ENCODE peak calls at places on chromosomes 1 and 21, in ten cellular contexts. B is WTC11, W is WERI-Rb-1, V is CD14-positive monocyte, I is neural crest cell, D is GM13977, E is AG04450, L is B cell, Q is astrocyte of the cerebellum, H is GM20000. O is an unnamed sample.

GRCh38 chr1:210475806-210476205 is 147.1 kb downstream of the HHAT start:
- DNase-seq in B (no peak), W (no peak), V (no peak), I (no peak), D (no peak), E (no peak), L (no peak), Q (no peak), H (no peak), O (no peak)

GRCh38 chr1:32881871-32882850 is 4.1 kb upstream of the HPCA start:
- DNase-seq in B (no peak), W (peak), V (no peak), I (no peak), D (no peak), E (no peak), L (no peak), Q (no peak), H (no peak), O (no peak)

GRCh38 chr1:57578099-57578498 is 154.2 kb upstream of the DAB1 start:
- DNase-seq in B (no peak), W (peak), V (no peak), I (no peak), D (no peak), E (no peak), L (no peak), Q (no peak), H (no peak), O (no peak)

GRCh38 chr21:16084776-16085364 is 355.1 kb downstream of the USP25 start:
- DNase-seq in B (no peak), W (peak), V (no peak), I (no peak), D (no peak), E (no peak), L (no peak), Q (peak), H (no peak), O (peak)

GRCh38 chr21:34936299-34936698 is 112.8 kb downstream of the RUNX1 start:
- DNase-seq in B (no peak), W (no peak), V (no peak), I (no peak), D (no peak), E (no peak), L (no peak), Q (no peak), H (no peak), O (no peak)

GRCh38 chr1:35631396-35631795 is 9.9 kb downstream of the PSMB2 start:
- DNase-seq in B (no peak), W (no peak), V (no peak), I (no peak), D (no peak), E (no peak), L (no peak), Q (no peak), H (no peak), O (no peak)

GRCh38 chr1:167429612-167430011 is 88.7 kb downstream of the CD247 start:
- DNase-seq in B (no peak), W (no peak), V (no peak), I (no peak), D (no peak), E (no peak), L (no peak), Q (no peak), H (no peak), O (no peak)

GRCh38 chr1:208787219-208787618 is 543.0 kb upstream of the PLXNA2 start:
- DNase-seq in B (no peak), W (no peak), V (no peak), I (no peak), D (no peak), E (no peak), L (no peak), Q (no peak), H (no peak), O (no peak)

GRCh38 chr1:14778882-14779594 is 180.6 kb downstream of the KAZN start:
- DNase-seq in B (peak), W (peak), V (no peak), I (peak), D (peak), E (no peak), L (peak), Q (no peak), H (peak), O (no peak)

GRCh38 chr1:247077768-247078314 is 770 bp downstream of the ZNF670 start:
- DNase-seq in B (no peak), W (no peak), V (no peak), I (no peak), D (peak), E (no peak), L (no peak), Q (no peak), H (peak), O (no peak)

GRCh38 chr1:7783178-7783711 is 846 bp upstream of the PER3 start:
- DNase-seq in B (peak), W (peak), V (peak), I (peak), D (peak), E (no peak), L (no peak), Q (no peak), H (peak), O (peak)

GRCh38 chr1:28056129-28056925 is 32.1 kb downstream of the EYA3 start:
- DNase-seq in B (no peak), W (no peak), V (peak), I (no peak), D (peak), E (no peak), L (peak), Q (no peak), H (peak), O (no peak)

GRCh38 chr1:162069334-162070093 is at the start of gene NOS1AP:
- DNase-seq in B (peak), W (peak), V (peak), I (peak), D (peak), E (no peak), L (peak), Q (no peak), H (peak), O (peak)

GRCh38 chr1:29120955-29121485 is 2.7 kb downstream of the TMEM200B start:
- DNase-seq in B (peak), W (peak), V (no peak), I (peak), D (peak), E (no peak), L (peak), Q (no peak), H (peak), O (no peak)

GRCh38 chr1:83815348-83815747 is 183.6 kb downstream of the TTLL7 start:
- DNase-seq in B (no peak), W (peak), V (no peak), I (no peak), D (no peak), E (no peak), L (no peak), Q (peak), H (no peak), O (peak)

GRCh38 chr1:88867743-88868521 is 23.4 kb downstream of the GTF2B start:
- DNase-seq in B (no peak), W (no peak), V (no peak), I (no peak), D (no peak), E (peak), L (no peak), Q (peak), H (peak), O (peak)

GRCh38 chr21:45957986-45958610 is 23.5 kb upstream of the COL6A1 start:
- DNase-seq in B (no peak), W (no peak), V (peak), I (no peak), D (no peak), E (no peak), L (no peak), Q (no peak), H (no peak), O (no peak)

GRCh38 chr1:224528900-224529299 is 87.2 kb upstream of the CNIH3 start:
- DNase-seq in B (no peak), W (no peak), V (no peak), I (no peak), D (no peak), E (peak), L (no peak), Q (no peak), H (no peak), O (peak)

GRCh38 chr1:245807306-245807705 is 652.5 kb downstream of the KIF26B start:
- DNase-seq in B (no peak), W (no peak), V (no peak), I (no peak), D (peak), E (no peak), L (peak), Q (peak), H (peak), O (no peak)

GRCh38 chr1:25569599-25570458 is 26.4 kb downstream of the LDLRAP1 start:
- DNase-seq in B (no peak), W (peak), V (no peak), I (no peak), D (no peak), E (no peak), L (no peak), Q (no peak), H (no peak), O (no peak)

GRCh38 chr21:32844653-32845443 is 73.3 kb upstream of the PAXBP1 start:
- DNase-seq in B (no peak), W (no peak), V (no peak), I (no peak), D (no peak), E (no peak), L (no peak), Q (no peak), H (no peak), O (peak)

GRCh38 chr1:25619101-25619890 is 2.7 kb downstream of the MAN1C1 start:
- DNase-seq in B (peak), W (peak), V (no peak), I (peak), D (peak), E (no peak), L (peak), Q (no peak), H (no peak), O (no peak)

GRCh38 chr1:182616130-182617074 is 12.2 kb upstream of the RGS16 start:
- DNase-seq in B (peak), W (no peak), V (no peak), I (no peak), D (peak), E (no peak), L (peak), Q (peak), H (peak), O (no peak)

GRCh38 chr1:63691672-63692425 is 82.0 kb upstream of the ROR1 start:
- DNase-seq in B (peak), W (peak), V (no peak), I (peak), D (peak), E (peak), L (peak), Q (peak), H (peak), O (peak)

GRCh38 chr1:44040418-44040817 is 9.2 kb upstream of the SLC6A9 start:
- DNase-seq in B (no peak), W (no peak), V (no peak), I (no peak), D (no peak), E (no peak), L (no peak), Q (no peak), H (no peak), O (no peak)

GRCh38 chr1:99639408-99639807 is 6.5 kb upstream of the PALMD start:
- DNase-seq in B (no peak), W (no peak), V (no peak), I (no peak), D (no peak), E (no peak), L (no peak), Q (no peak), H (no peak), O (no peak)

GRCh38 chr1:33908344-33908956 is 44.6 kb downstream of the HMGB4 start:
- DNase-seq in B (no peak), W (no peak), V (no peak), I (no peak), D (no peak), E (no peak), L (no peak), Q (no peak), H (no peak), O (no peak)

GRCh38 chr1:205744403-205744802 is 5.6 kb downstream of the NUCKS1 start:
- DNase-seq in B (no peak), W (no peak), V (no peak), I (no peak), D (no peak), E (no peak), L (no peak), Q (no peak), H (no peak), O (no peak)

GRCh38 chr21:34553199-34553952 is 41.4 kb upstream of the KCNE1 start:
- DNase-seq in B (no peak), W (no peak), V (no peak), I (no peak), D (no peak), E (no peak), L (no peak), Q (peak), H (no peak), O (peak)

GRCh38 chr1:16204634-16205332 is 7.7 kb downstream of the ARHGEF19 start:
- DNase-seq in B (peak), W (peak), V (no peak), I (no peak), D (peak), E (no peak), L (peak), Q (no peak), H (no peak), O (no peak)

DNA sequence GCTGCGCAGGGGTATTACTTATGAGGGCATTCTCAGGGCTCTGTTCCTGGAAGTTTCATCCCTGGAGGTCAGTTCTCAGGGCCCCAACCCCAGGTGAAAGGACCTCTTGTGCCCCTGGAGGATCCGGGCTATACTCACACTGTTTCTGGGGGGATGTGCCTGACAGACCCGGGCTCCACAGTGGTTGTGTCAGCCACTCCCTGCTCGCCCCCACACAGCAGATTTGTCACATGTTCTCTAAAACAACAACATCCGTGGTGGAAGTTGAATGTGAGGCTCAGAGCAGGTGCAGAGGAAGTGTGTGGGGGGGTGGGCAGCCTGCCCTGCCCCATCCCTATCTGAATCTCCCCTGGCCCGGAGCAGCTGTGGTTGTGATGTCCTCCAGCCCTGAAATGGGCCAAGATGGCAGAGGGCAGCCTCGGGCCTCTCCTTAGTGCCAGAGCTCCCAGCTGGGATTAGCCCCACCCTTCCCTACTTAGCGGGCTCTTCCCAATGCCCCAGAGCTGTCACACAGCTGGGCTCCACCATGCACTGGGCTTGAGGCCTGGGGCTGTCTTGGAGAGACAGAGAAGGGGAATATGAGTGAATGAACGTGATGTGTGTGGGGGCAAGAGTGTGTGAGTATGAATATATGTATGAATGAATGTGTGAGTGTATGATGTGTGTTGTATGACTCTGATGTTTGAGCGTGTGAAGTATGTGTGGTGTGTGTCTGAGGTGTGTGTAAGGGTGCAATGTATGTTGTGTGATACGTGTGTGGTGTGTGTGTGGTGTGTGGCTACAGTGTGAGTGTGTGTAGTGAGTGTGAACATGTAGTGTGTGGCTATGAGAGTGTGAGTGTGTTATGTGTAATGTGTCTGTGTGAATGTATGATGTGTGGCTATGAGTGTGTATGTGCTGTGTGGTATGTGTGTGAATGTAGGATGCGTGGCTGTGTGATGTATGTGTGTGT is 1.5 kb upstream of the FCMR start:
- DNase-seq in B (no peak), W (no peak), V (no peak), I (no peak), D (peak), E (no peak), L (peak), Q (no peak), H (peak), O (no peak)
- TF ChIP-seq CTCF in B (no peak), W (no peak), V (no peak), I (no peak), D (no peak), E (no peak), L (no peak), Q (no peak), H (no peak), O (no peak)

GRCh38 chr1:9128161-9128519 is 762 bp downstream of the GPR157 start:
- DNase-seq in B (no peak), W (no peak), V (no peak), I (no peak), D (no peak), E (no peak), L (no peak), Q (no peak), H (no peak), O (no peak)

GRCh38 chr1:9126511-9126910 is 2.4 kb downstream of the GPR157 start:
- DNase-seq in B (no peak), W (no peak), V (no peak), I (no peak), D (no peak), E (no peak), L (no peak), Q (no peak), H (no peak), O (no peak)

GRCh38 chr1:9127395-9128160 is 1.3 kb downstream of the GPR157 start:
- DNase-seq in B (no peak), W (no peak), V (no peak), I (no peak), D (no peak), E (no peak), L (no peak), Q (no peak), H (no peak), O (no peak)

GRCh38 chr1:9129391-9130041 is 614 bp upstream of the GPR157 start:
- DNase-seq in B (peak), W (no peak), V (peak), I (peak), D (peak), E (no peak), L (peak), Q (no peak), H (peak), O (peak)

GRCh38 chr1:9128520-9129371 is at the start of gene GPR157:
- DNase-seq in B (peak), W (no peak), V (peak), I (peak), D (peak), E (no peak), L (peak), Q (no peak), H (peak), O (peak)
- TF ChIP-seq CTCF in B (no peak), W (no peak), V (no peak), I (no peak), D (no peak), E (peak), L (no peak), Q (no peak), H (no peak), O (peak)

GRCh38 chr1:86515597-86515996 is 31.3 kb upstream of the CLCA4 start:
- DNase-seq in B (peak), W (peak), V (no peak), I (no peak), D (peak), E (no peak), L (no peak), Q (no peak), H (no peak), O (no peak)
- TF ChIP-seq CTCF in B (peak), W (peak), V (no peak), I (peak), D (peak), E (peak), L (no peak), Q (peak), H (no peak), O (peak)

GRCh38 chr1:216742625-216743024 is 19.4 kb upstream of the ESRRG start:
- DNase-seq in B (no peak), W (no peak), V (no peak), I (no peak), D (no peak), E (no peak), L (no peak), Q (no peak), H (no peak), O (no peak)
- TF ChIP-seq CTCF in B (no peak), W (peak), V (no peak), I (peak), D (peak), E (peak), L (no peak), Q (peak), H (no peak), O (peak)

DNA sequence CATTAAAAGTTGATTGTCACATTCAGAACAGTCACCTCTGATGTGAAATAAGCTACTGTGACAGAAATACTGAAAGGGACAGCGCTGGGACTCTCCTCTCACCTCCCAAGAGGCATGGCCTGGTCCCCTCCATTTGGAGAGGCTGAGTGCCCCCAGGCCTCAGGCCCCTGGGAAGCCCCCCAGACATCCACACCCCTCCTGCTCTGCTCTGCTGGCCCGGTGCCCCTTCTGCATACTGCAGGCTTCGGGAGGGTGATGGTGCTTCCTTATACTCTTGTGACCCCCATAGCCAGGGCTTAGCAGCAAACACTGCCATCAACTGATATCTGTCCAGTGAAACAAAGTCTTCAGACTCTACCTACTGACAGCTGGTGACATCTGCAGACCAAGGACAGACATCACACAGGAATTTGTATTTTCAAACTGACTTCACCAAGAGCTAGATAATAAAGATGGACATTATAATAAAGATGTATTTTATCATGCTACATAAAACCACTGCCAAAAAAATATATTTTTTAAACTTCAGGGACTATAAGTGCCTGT is 36.9 kb downstream of the C2CD2 start:
- DNase-seq in B (no peak), W (no peak), V (no peak), I (no peak), D (no peak), E (no peak), L (no peak), Q (no peak), H (no peak), O (no peak)
- TF ChIP-seq CTCF in B (no peak), W (no peak), V (no peak), I (no peak), D (no peak), E (no peak), L (no peak), Q (no peak), H (no peak), O (no peak)

GRCh38 chr1:5994713-5995621 is 2.7 kb upstream of the NPHP4 start:
- DNase-seq in B (no peak), W (no peak), V (peak), I (no peak), D (peak), E (no peak), L (peak), Q (no peak), H (peak), O (no peak)
- TF ChIP-seq CTCF in B (no peak), W (no peak), V (no peak), I (no peak), D (peak), E (no peak), L (peak), Q (peak), H (no peak), O (peak)

GRCh38 chr1:92298213-92298572 is 594 bp downstream of the GLMN start:
- DNase-seq in B (no peak), W (no peak), V (no peak), I (no peak), D (no peak), E (no peak), L (no peak), Q (no peak), H (no peak), O (no peak)
- TF ChIP-seq CTCF in B (no peak), W (no peak), V (no peak), I (peak), D (no peak), E (no peak), L (no peak), Q (no peak), H (no peak), O (no peak)

GRCh38 chr21:24050233-24050632 is 1557.0 kb downstream of the MRPL39 start:
- DNase-seq in B (no peak), W (no peak), V (no peak), I (no peak), D (no peak), E (no peak), L (peak), Q (no peak), H (no peak), O (no peak)
- TF ChIP-seq CTCF in B (no peak), W (no peak), V (no peak), I (no peak), D (no peak), E (no peak), L (no peak), Q (no peak), H (no peak), O (no peak)

DNA sequence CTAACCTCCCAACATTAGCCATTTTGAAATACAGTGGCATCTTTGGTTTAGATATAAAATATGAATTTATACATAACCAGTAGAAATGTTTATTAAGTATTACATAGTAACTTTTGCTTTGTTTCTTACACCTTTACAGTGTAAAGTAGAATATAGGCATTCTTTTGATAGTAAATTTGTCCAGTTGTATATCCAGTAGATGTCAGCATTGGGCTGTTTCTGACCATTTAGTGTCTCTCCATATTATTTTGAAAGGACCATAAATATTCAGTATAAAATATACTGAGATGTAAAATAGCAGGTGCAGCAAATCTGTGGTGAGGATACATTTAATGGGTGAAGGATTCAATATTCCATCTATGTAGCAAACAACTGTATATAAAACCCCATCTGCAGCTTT is 115.8 kb upstream of the ZRANB2 start:
- DNase-seq in B (no peak), W (no peak), V (no peak), I (no peak), D (no peak), E (peak), L (no peak), Q (peak), H (no peak), O (peak)
- TF ChIP-seq CTCF in B (no peak), W (peak), V (no peak), I (peak), D (no peak), E (peak), L (no peak), Q (peak), H (no peak), O (peak)

O was measured in HFFc6.